ENCODE peak calls at places on chromosomes 13 and 19, in seven cellular contexts. One of them, this sample, is unnamed.

GRCh38 chr13:96994030-96994848 is at the start of gene OXGR1:
- DNase-seq in uterus: no peak
- DNase-seq in prostate gland: no peak
- DNase-seq in K562: peak; percentile 7
- DNase-seq in lower leg skin: no peak
- DNase-seq in IMR-90: no peak
- DNase-seq in body of pancreas: no peak
- DNase-seq in this sample: no peak

GRCh38 chr13:34076319-34076718 is 258.4 kb downstream of the RFC3 start:
- DNase-seq in prostate gland: no peak
- DNase-seq in IMR-90: no peak
- DNase-seq in lower leg skin: no peak
- DNase-seq in K562: no peak
- DNase-seq in uterus: no peak
- DNase-seq in body of pancreas: no peak
- DNase-seq in this sample: no peak

GRCh38 chr13:109593230-109593629 is 193.2 kb downstream of the IRS2 start:
- DNase-seq in IMR-90: no peak
- DNase-seq in K562: no peak
- DNase-seq in prostate gland: no peak
- DNase-seq in body of pancreas: no peak
- DNase-seq in lower leg skin: no peak
- DNase-seq in uterus: no peak
- DNase-seq in this sample: no peak

GRCh38 chr13:31503626-31504025 is 235.7 kb upstream of the RXFP2 start:
- DNase-seq in lower leg skin: no peak
- DNase-seq in prostate gland: no peak
- DNase-seq in IMR-90: no peak
- DNase-seq in body of pancreas: no peak
- DNase-seq in uterus: no peak
- DNase-seq in K562: no peak
- DNase-seq in this sample: no peak

GRCh38 chr13:101473458-101473857 is 21.0 kb downstream of the ITGBL1 start:
- DNase-seq in prostate gland: no peak
- DNase-seq in IMR-90: peak; percentile 91
- DNase-seq in uterus: no peak
- DNase-seq in K562: no peak
- DNase-seq in body of pancreas: no peak
- DNase-seq in lower leg skin: no peak
- DNase-seq in this sample: peak; percentile 74

GRCh38 chr19:5439452-5439851 is 15.8 kb upstream of the ZNRF4 start:
- DNase-seq in IMR-90: no peak
- DNase-seq in body of pancreas: no peak
- DNase-seq in uterus: no peak
- DNase-seq in prostate gland: no peak
- DNase-seq in lower leg skin: no peak
- DNase-seq in K562: no peak
- DNase-seq in this sample: no peak

GRCh38 chr19:10625003-10625761 is at the start of gene SLC44A2:
- DNase-seq in IMR-90: peak; percentile 35
- DNase-seq in K562: peak; percentile 21
- DNase-seq in lower leg skin: peak; percentile 94
- DNase-seq in uterus: peak; percentile 60
- DNase-seq in body of pancreas: peak; percentile 95
- DNase-seq in prostate gland: peak; percentile 85
- DNase-seq in this sample: peak; percentile 87

GRCh38 chr13:41344358-41344757 is 33.3 kb downstream of the NAA16 start:
- DNase-seq in uterus: no peak
- DNase-seq in IMR-90: no peak
- DNase-seq in K562: no peak
- DNase-seq in prostate gland: no peak
- DNase-seq in body of pancreas: no peak
- DNase-seq in lower leg skin: no peak
- DNase-seq in this sample: no peak

GRCh38 chr19:13937479-13938360 is 497 bp downstream of the PODNL1 start:
- DNase-seq in prostate gland: no peak
- DNase-seq in uterus: no peak
- DNase-seq in body of pancreas: no peak
- DNase-seq in IMR-90: no peak
- DNase-seq in lower leg skin: no peak
- DNase-seq in K562: no peak
- DNase-seq in this sample: no peak

GRCh38 chr19:5154129-5154798 is 185.4 kb downstream of the KDM4B start:
- DNase-seq in K562: peak; percentile 79
- DNase-seq in uterus: peak; percentile 26
- DNase-seq in prostate gland: no peak
- DNase-seq in body of pancreas: peak; percentile 62
- DNase-seq in lower leg skin: peak; percentile 85
- DNase-seq in IMR-90: no peak
- DNase-seq in this sample: peak; percentile 56

GRCh38 chr13:36029171-36029570 is 102.0 kb downstream of the DCLK1 start:
- DNase-seq in K562: no peak
- DNase-seq in lower leg skin: no peak
- DNase-seq in body of pancreas: no peak
- DNase-seq in prostate gland: no peak
- DNase-seq in IMR-90: peak; percentile 5
- DNase-seq in uterus: no peak
- DNase-seq in this sample: no peak

GRCh38 chr19:45451181-45451849 is 16.5 kb upstream of the FOSB start:
- DNase-seq in prostate gland: no peak
- DNase-seq in K562: no peak
- DNase-seq in IMR-90: peak; percentile 88
- DNase-seq in uterus: peak; percentile 59
- DNase-seq in lower leg skin: peak; percentile 93
- DNase-seq in body of pancreas: peak; percentile 46
- DNase-seq in this sample: peak; percentile 65

GRCh38 chr19:52961981-52962380 is 700 bp downstream of the ZNF816 start:
- DNase-seq in lower leg skin: peak; percentile 81
- DNase-seq in prostate gland: no peak
- DNase-seq in K562: peak; percentile 9
- DNase-seq in body of pancreas: no peak
- DNase-seq in IMR-90: no peak
- DNase-seq in uterus: no peak
- DNase-seq in this sample: no peak

GRCh38 chr13:40484981-40485380 is 181.5 kb downstream of the FOXO1 start:
- DNase-seq in uterus: no peak
- DNase-seq in lower leg skin: peak; percentile 85
- DNase-seq in prostate gland: no peak
- DNase-seq in body of pancreas: peak; percentile 58
- DNase-seq in K562: no peak
- DNase-seq in IMR-90: no peak
- DNase-seq in this sample: no peak

GRCh38 chr13:99572131-99572530 is 70.9 kb downstream of the TM9SF2 start:
- DNase-seq in body of pancreas: no peak
- DNase-seq in IMR-90: peak; percentile 4
- DNase-seq in uterus: no peak
- DNase-seq in prostate gland: no peak
- DNase-seq in lower leg skin: no peak
- DNase-seq in K562: no peak
- DNase-seq in this sample: no peak

GRCh38 chr13:99564389-99564788 is 63.1 kb downstream of the TM9SF2 start:
- DNase-seq in prostate gland: no peak
- DNase-seq in K562: no peak
- DNase-seq in lower leg skin: no peak
- DNase-seq in IMR-90: no peak
- DNase-seq in uterus: no peak
- DNase-seq in body of pancreas: no peak
- DNase-seq in this sample: no peak

GRCh38 chr13:99565478-99566124 is 64.3 kb downstream of the TM9SF2 start:
- DNase-seq in K562: no peak
- DNase-seq in uterus: no peak
- DNase-seq in lower leg skin: no peak
- DNase-seq in body of pancreas: no peak
- DNase-seq in prostate gland: no peak
- DNase-seq in IMR-90: peak; percentile 29
- DNase-seq in this sample: no peak

DNA sequence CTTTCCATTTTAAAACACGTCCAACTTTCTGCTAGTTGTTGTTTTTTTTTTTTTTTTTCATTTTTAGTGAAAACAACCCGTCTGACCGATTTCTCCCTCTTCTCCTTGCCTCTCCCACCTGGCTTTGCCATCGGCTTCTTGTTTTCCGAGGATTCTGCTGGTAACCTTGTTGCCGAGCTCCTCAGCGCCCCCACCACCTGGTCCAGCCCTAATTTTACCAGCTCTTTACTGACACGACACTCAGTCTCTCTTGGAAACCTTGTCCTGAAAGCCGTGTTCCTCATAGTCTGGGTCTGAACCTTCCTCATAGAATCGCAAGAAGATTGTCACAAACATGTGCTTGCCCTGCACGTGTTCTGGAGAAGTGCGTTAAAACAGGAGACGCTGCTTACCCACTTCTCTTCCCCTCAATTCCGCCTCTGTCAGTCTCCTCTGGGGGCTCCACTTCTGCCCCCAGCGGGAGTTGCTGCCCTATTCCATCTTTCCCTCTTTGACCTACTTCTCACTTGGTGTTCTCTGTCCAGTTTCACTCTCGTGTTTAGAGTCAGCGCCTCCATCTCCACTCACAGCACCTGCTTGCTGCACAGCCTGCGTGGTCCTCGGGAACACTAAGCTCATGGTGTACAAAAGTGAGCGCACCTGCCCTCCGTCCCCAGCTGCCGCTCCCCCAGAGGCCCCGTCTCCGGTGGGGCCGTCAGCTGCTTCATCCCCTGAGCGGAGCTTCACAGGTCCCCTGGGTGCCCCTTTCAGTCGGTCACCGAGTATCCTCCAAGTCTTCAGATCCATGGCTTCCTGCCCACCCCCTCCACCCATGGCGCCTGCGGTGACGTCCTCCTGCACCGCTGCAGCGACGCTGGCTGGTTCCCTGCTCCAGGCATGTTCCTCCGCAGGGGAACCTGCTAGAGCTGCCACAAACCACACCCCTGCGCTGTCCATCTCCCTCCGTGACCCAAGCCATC is 65.1 kb downstream of the TM9SF2 start:
- DNase-seq in prostate gland: no peak
- DNase-seq in IMR-90: no peak
- DNase-seq in K562: no peak
- DNase-seq in body of pancreas: no peak
- DNase-seq in lower leg skin: no peak
- DNase-seq in uterus: no peak
- DNase-seq in this sample: no peak
- TF ChIP-seq POLR2A in prostate gland: no peak
- TF ChIP-seq POLR2A in IMR-90: no peak
- TF ChIP-seq POLR2A in K562: no peak
- TF ChIP-seq POLR2A in body of pancreas: no peak
- TF ChIP-seq POLR2A in lower leg skin: no peak
- TF ChIP-seq POLR2A in uterus: no peak
- TF ChIP-seq POLR2A in this sample: no peak

DNA sequence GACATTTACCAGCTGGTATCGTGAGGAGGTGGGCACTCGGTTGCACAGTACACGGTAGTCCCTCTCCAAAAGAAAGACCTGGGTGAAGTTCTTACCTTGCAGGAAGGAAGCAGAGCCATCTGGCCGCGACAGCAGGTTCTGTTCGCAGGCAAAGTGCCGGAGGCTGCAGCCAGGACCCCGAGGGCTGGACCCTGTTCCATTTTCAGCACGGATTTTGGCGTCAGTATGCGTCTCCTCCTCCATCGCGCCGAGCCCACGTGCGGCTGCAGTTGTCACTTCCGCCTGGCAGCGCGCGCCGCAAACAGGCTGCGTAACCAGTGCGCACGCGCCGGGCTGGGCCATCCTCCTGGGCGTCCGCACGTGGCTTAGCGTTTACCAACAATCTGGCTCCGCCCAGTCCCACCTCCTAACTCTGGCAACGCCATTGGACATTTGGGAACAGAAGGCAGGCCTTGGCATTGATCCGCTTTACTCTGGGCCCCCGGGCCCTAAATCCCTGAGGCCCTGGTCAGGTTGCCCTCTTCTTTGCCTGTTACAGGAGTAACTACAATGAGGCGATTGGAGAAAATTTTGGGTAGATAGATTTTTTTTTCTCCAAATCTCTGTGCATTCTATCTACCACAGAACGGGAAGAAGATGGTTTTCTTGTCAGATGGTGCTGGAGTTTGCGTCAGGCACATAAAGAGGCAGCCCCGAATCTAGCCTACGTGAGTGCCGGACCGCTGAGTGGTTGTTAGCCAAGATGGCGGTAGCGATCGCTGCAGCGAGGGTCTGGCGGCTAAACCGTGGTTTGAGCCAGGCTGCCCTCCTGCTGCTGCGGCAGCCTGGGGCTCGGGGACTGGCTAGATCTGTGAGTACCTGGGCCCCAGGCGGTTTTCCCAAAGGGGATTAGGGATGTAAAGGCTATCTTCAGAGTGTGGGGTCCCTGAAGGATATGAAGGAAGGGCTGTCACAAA is at the start of the genes BCKDHA and EXOSC5:
- DNase-seq in IMR-90: peak; percentile 100
- DNase-seq in lower leg skin: peak; percentile 100
- DNase-seq in body of pancreas: peak; percentile 100
- DNase-seq in K562: peak; percentile 98
- DNase-seq in prostate gland: peak; percentile 100
- DNase-seq in uterus: peak; percentile 100
- DNase-seq in this sample: peak; percentile 99
- TF ChIP-seq POLR2A in IMR-90: peak; percentile 43
- TF ChIP-seq POLR2A in lower leg skin: no peak
- TF ChIP-seq POLR2A in body of pancreas: no peak
- TF ChIP-seq POLR2A in K562: peak; percentile 86
- TF ChIP-seq POLR2A in prostate gland: peak; percentile 30
- TF ChIP-seq POLR2A in uterus: peak; percentile 15
- TF ChIP-seq POLR2A in this sample: peak; percentile 48

GRCh38 chr19:1020868-1021425 is at the start of gene TMEM259:
- DNase-seq in K562: peak; percentile 96
- DNase-seq in IMR-90: peak; percentile 96
- DNase-seq in body of pancreas: peak; percentile 98
- DNase-seq in lower leg skin: peak; percentile 99
- DNase-seq in prostate gland: peak; percentile 96
- DNase-seq in uterus: peak; percentile 99
- DNase-seq in this sample: peak; percentile 98
- TF ChIP-seq POLR2A in K562: no peak
- TF ChIP-seq POLR2A in IMR-90: no peak
- TF ChIP-seq POLR2A in body of pancreas: peak; percentile 79
- TF ChIP-seq POLR2A in lower leg skin: peak; percentile 33
- TF ChIP-seq POLR2A in prostate gland: peak; percentile 80
- TF ChIP-seq POLR2A in uterus: peak; percentile 58
- TF ChIP-seq POLR2A in this sample: peak; percentile 42

GRCh38 chr13:24921881-24922280 is 157.9 kb downstream of the RNF17 start:
- DNase-seq in IMR-90: no peak
- DNase-seq in prostate gland: no peak
- DNase-seq in lower leg skin: no peak
- DNase-seq in K562: no peak
- DNase-seq in body of pancreas: no peak
- DNase-seq in uterus: no peak
- DNase-seq in this sample: no peak

GRCh38 chr13:24923305-24923640 is 159.3 kb downstream of the RNF17 start:
- DNase-seq in IMR-90: peak; percentile 75
- DNase-seq in K562: peak; percentile 13
- DNase-seq in prostate gland: no peak
- DNase-seq in body of pancreas: no peak
- DNase-seq in uterus: no peak
- DNase-seq in lower leg skin: no peak
- DNase-seq in this sample: no peak

GRCh38 chr13:24925318-24926231 is 161.6 kb downstream of the RNF17 start:
- DNase-seq in uterus: no peak
- DNase-seq in IMR-90: no peak
- DNase-seq in prostate gland: no peak
- DNase-seq in body of pancreas: no peak
- DNase-seq in K562: no peak
- DNase-seq in lower leg skin: no peak
- DNase-seq in this sample: no peak

GRCh38 chr13:24921003-24921402 is 157.0 kb downstream of the RNF17 start:
- DNase-seq in body of pancreas: no peak
- DNase-seq in prostate gland: no peak
- DNase-seq in uterus: no peak
- DNase-seq in lower leg skin: no peak
- DNase-seq in IMR-90: no peak
- DNase-seq in K562: peak; percentile 8
- DNase-seq in this sample: no peak

GRCh38 chr13:24922390-24923304 is 158.7 kb downstream of the RNF17 start:
- DNase-seq in lower leg skin: peak; percentile 99
- DNase-seq in body of pancreas: peak; percentile 96
- DNase-seq in K562: peak; percentile 84
- DNase-seq in uterus: peak; percentile 96
- DNase-seq in prostate gland: peak; percentile 96
- DNase-seq in IMR-90: peak; percentile 97
- DNase-seq in this sample: peak; percentile 97
- TF ChIP-seq POLR2A in lower leg skin: peak; percentile 6
- TF ChIP-seq POLR2A in body of pancreas: peak; percentile 55
- TF ChIP-seq POLR2A in K562: peak; percentile 95
- TF ChIP-seq POLR2A in uterus: peak; percentile 74
- TF ChIP-seq POLR2A in prostate gland: peak; percentile 65
- TF ChIP-seq POLR2A in IMR-90: peak; percentile 94
- TF ChIP-seq POLR2A in this sample: peak; percentile 75

This sample was measured in ovary.